ENCODE peak calls at places on chromosome 5, in six cellular contexts. M, A, V, Z, W and C are unnamed samples.

GRCh38 chr5:151198861-151199260 is 25.0 kb downstream of the CCDC69 start:
- DNase-seq in M (no peak), A (no peak), V (no peak), Z (no peak), W (no peak), C (peak)

GRCh38 chr5:87410941-87411340 is 1.8 kb downstream of the CCNH start:
- DNase-seq in M (no peak), A (peak), V (no peak), Z (no peak), W (no peak), C (no peak)

GRCh38 chr5:109838157-109838556 is 148.4 kb downstream of the MAN2A1 start:
- DNase-seq in M (no peak), A (no peak), V (no peak), Z (no peak), W (no peak), C (no peak)

GRCh38 chr5:11180890-11181289 is 419.9 kb upstream of the DAP start:
- DNase-seq in M (no peak), A (no peak), V (no peak), Z (no peak), W (no peak), C (no peak)

GRCh38 chr5:109350537-109351270 is 59.1 kb downstream of the PJA2 start:
- DNase-seq in M (no peak), A (peak), V (no peak), Z (no peak), W (no peak), C (no peak)

GRCh38 chr5:80181618-80182211 is 74.1 kb downstream of the SERINC5 start:
- DNase-seq in M (no peak), A (peak), V (no peak), Z (no peak), W (no peak), C (peak)

GRCh38 chr5:1545798-1546355 is 22.1 kb upstream of the LPCAT1 start:
- DNase-seq in M (peak), A (no peak), V (no peak), Z (no peak), W (no peak), C (no peak)

GRCh38 chr5:181219262-181220177 is 3.6 kb upstream of the TRIM41 start:
- DNase-seq in M (no peak), A (no peak), V (no peak), Z (no peak), W (no peak), C (no peak)

GRCh38 chr5:154077692-154078091 is 38.9 kb downstream of the MFAP3 start:
- DNase-seq in M (no peak), A (peak), V (no peak), Z (no peak), W (no peak), C (no peak)

GRCh38 chr5:52453176-52453575 is 334.5 kb upstream of the ITGA1 start:
- DNase-seq in M (no peak), A (no peak), V (no peak), Z (no peak), W (no peak), C (no peak)

GRCh38 chr5:156534906-156535305 is 207.9 kb downstream of the SGCD start:
- DNase-seq in M (no peak), A (no peak), V (no peak), Z (no peak), W (no peak), C (no peak)

GRCh38 chr5:38182991-38183390 is 75.4 kb upstream of the EGFLAM start:
- DNase-seq in M (no peak), A (no peak), V (no peak), Z (no peak), W (no peak), C (no peak)

GRCh38 chr5:145948921-145949320 is 12.5 kb downstream of the SH3RF2 start:
- DNase-seq in M (no peak), A (no peak), V (no peak), Z (no peak), W (no peak), C (no peak)

GRCh38 chr5:125113328-125113727 is 366.9 kb upstream of the ZNF608 start:
- DNase-seq in M (no peak), A (no peak), V (no peak), Z (no peak), W (no peak), C (no peak)